ENCODE peak calls at places on chromosomes 4 and X, in four cellular contexts. J, Q, N and T are unnamed samples.

GRCh38 chr4:109560687-109561452 is 824 bp downstream of the MCUB start:
- DNase-seq in N (no peak), Q (peak), J (peak), T (peak)

GRCh38 chr4:74426101-74426500 is 18.8 kb upstream of the AREG start:
- DNase-seq in J (no peak), N (no peak), Q (peak), T (no peak)

GRCh38 chrX:6640727-6641126 is 105.8 kb upstream of the VCX3A start:
- DNase-seq in J (no peak), Q (no peak), N (no peak), T (no peak)

GRCh38 chrX:1126738-1127137 is 85.7 kb downstream of the CRLF2 start:
- DNase-seq in J (no peak), N (no peak), Q (no peak), T (no peak)

GRCh38 chr4:102871772-102872171 is 3.0 kb downstream of the CISD2 start:
- DNase-seq in J (no peak), Q (no peak), N (no peak), T (no peak)

GRCh38 chrX:17944833-17945497 is 83.9 kb upstream of the RAI2 start:
- DNase-seq in N (no peak), J (no peak), Q (no peak), T (no peak)

GRCh38 chr4:182648766-182649165 is 268.4 kb downstream of the DCTD start:
- DNase-seq in Q (no peak), N (no peak), J (no peak), T (no peak)

GRCh38 chr4:118396881-118397666 is 44.3 kb upstream of the PRSS12 start:
- DNase-seq in N (no peak), J (no peak), Q (no peak), T (no peak)

GRCh38 chrX:25028726-25029125 is 13.0 kb upstream of the ARX start:
- DNase-seq in Q (peak), N (no peak), J (no peak), T (peak)

GRCh38 chrX:72052415-72053090 is 79.2 kb downstream of the RTL5 start:
- DNase-seq in J (no peak), N (no peak), Q (no peak), T (no peak)

GRCh38 chrX:39196192-39197102 is 395.2 kb downstream of the MID1IP1 start:
- DNase-seq in N (no peak), Q (peak), J (peak), T (no peak)

GRCh38 chr4:109395694-109396093 is 37.9 kb upstream of the SEC24B start:
- DNase-seq in Q (no peak), N (no peak), J (no peak), T (no peak)

GRCh38 chrX:72021975-72022374 is 109.7 kb downstream of the RTL5 start:
- DNase-seq in N (no peak), Q (no peak), J (no peak), T (no peak)

GRCh38 chr4:105613326-105613725 is 60.9 kb downstream of the ARHGEF38 start:
- DNase-seq in N (no peak), J (no peak), Q (no peak), T (no peak)

GRCh38 chrX:148929686-148930085 is 429.3 kb downstream of the AFF2 start:
- DNase-seq in N (no peak), Q (no peak), J (no peak), T (no peak)

GRCh38 chr4:3401436-3402171 is 40.2 kb upstream of the HGFAC start:
- DNase-seq in Q (peak), N (no peak), J (no peak), T (no peak)

GRCh38 chrX:69489625-69490024 is 14.5 kb upstream of the NALF2 start:
- DNase-seq in J (no peak), Q (no peak), N (no peak), T (no peak)

GRCh38 chrX:71082253-71082652 is 13.4 kb upstream of the FOXO4 start:
- DNase-seq in J (no peak), Q (no peak), N (no peak), T (no peak)

GRCh38 chrX:26664919-26665318 is 448.9 kb downstream of the MAGEB5 start:
- DNase-seq in J (no peak), Q (no peak), N (no peak), T (no peak)

GRCh38 chr4:128709268-128709667 is 100.2 kb upstream of the JADE1 start:
- DNase-seq in J (no peak), Q (no peak), N (no peak), T (no peak)

GRCh38 chr4:114509340-114509739 is 89.3 kb upstream of the UGT8 start:
- DNase-seq in J (no peak), Q (no peak), N (no peak), T (no peak)

GRCh38 chr4:10186228-10187214 is 69.9 kb upstream of the WDR1 start:
- DNase-seq in Q (no peak), N (no peak), J (no peak), T (no peak)

GRCh38 chrX:100248894-100249493 is 161.1 kb downstream of the PCDH19 start:
- DNase-seq in Q (no peak), N (no peak), J (no peak), T (no peak)

DNA sequence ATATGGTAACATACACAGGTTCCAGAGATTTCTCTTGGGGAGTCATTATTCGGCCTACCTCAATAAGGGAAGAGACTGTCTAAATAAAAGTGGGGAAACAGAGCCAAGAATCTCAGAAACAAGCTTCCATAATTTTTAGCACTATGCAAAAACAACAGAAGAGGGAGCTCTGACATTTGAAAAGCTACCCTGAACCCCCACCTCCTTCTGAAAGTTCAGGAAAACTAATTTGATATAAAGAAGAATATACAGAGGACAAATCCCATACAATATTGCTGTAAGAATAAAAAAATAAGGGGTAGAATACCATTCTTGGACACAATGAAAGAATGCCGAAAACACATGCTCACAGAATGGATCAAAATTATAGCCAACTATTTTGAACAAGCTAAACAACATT is 14.3 kb upstream of the ZNF41 start:
- DNase-seq in N (no peak), J (no peak), Q (no peak), T (no peak)
- TF ChIP-seq CTCF in N (peak), J (peak), Q (peak), T (peak)

DNA sequence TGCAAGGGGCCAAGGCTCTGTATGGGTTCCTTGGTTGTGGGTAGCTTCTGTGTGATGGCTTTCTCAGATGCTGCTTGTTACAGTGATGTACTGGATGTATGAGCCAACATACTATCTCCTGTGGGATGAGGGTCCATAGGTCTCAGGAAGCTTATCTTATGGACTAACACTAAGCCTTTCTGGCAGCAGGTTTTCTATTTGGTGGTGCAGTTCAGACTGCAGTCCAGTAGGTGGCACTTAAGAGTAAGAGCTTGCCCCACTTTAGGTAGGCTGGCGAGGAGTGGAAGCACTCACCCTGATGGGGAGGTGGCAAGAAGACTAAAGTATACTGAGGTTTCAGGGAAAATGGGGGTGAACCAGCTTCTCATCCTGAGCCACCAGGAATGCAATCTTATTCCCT is 306.7 kb upstream of the MAOA start:
- DNase-seq in Q (no peak), J (no peak), N (no peak), T (no peak)
- TF ChIP-seq CTCF in Q (peak), J (peak), N (peak), T (peak)

GRCh38 chr4:100184787-100185186 is 5.5 kb downstream of the DDIT4L start:
- DNase-seq in N (no peak), Q (no peak), J (no peak), T (no peak)

GRCh38 chr4:100190643-100191600 is 654 bp upstream of the DDIT4L start:
- DNase-seq in N (no peak), Q (no peak), J (no peak), T (no peak)

GRCh38 chr4:100187781-100188180 is 2.5 kb downstream of the DDIT4L start:
- DNase-seq in J (no peak), Q (no peak), N (no peak), T (no peak)

GRCh38 chr4:100188829-100189228 is 1.4 kb downstream of the DDIT4L start:
- DNase-seq in N (no peak), Q (no peak), J (no peak), T (no peak)

DNA sequence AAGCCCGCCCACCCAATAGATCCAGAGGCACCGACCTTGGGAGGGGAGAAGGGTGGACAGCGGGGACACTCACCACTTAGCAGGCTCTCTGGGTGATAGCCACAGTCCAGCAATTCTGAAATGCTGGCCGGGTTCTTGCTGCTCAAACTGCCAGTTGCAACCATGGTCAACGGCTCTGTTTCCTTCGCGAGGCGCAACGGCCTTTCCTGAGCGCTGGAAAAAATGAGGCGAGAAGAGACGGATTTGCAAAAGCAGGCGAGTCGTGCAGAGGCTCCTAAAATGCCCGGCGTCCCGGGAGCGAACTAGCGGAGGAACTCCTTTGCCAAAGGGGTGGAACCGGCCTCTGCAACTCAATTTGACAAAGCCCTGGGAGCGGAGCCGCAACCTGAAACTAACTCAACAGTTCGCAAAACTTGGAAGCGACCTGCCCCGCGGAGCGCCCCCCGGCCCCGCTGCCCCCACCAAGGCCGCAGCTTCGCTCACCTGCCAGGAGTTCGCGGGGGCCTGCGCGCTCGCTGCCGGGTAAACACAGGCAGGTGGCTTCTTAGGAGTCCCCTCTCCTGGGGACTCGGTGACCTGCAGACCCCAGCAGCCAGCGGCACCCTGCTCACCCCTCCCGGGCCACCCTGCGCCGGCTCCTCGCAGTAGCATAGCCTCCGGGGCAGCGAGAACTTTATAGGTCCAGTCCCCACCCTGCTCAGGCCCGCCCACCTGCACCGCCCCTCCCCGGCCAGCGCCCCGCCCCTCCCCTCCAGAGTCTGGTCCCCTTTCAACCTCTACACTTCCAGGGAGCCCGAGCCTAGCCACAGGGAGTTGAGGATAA is at the start of gene DDIT4L:
- DNase-seq in N (peak), J (no peak), Q (no peak), T (no peak)
- TF ChIP-seq CTCF in N (no peak), J (no peak), Q (no peak), T (no peak)

GRCh38 chr4:6548882-6549230 is 26.1 kb upstream of the MAN2B2 start:
- DNase-seq in N (no peak), J (no peak), Q (no peak), T (no peak)

GRCh38 chr4:6549890-6550620 is 24.9 kb upstream of the MAN2B2 start:
- DNase-seq in Q (no peak), J (no peak), N (no peak), T (no peak)

GRCh38 chr4:6550821-6551220 is 24.2 kb upstream of the MAN2B2 start:
- DNase-seq in N (no peak), Q (no peak), J (no peak), T (no peak)

GRCh38 chr4:6548201-6548881 is 26.6 kb upstream of the MAN2B2 start:
- DNase-seq in Q (no peak), N (no peak), J (no peak), T (no peak)

GRCh38 chr4:6549445-6549844 is 25.5 kb upstream of the MAN2B2 start:
- DNase-seq in J (no peak), N (no peak), Q (no peak), T (no peak)
- TF ChIP-seq CTCF in J (no peak), N (no peak), Q (no peak), T (no peak)

GRCh38 chr4:149265645-149266044 is 550.0 kb downstream of the IQCM start:
- DNase-seq in J (no peak), N (no peak), Q (no peak), T (no peak)

GRCh38 chr4:149269835-149270234 is 545.8 kb downstream of the IQCM start:
- DNase-seq in J (no peak), Q (no peak), N (no peak), T (no peak)

DNA sequence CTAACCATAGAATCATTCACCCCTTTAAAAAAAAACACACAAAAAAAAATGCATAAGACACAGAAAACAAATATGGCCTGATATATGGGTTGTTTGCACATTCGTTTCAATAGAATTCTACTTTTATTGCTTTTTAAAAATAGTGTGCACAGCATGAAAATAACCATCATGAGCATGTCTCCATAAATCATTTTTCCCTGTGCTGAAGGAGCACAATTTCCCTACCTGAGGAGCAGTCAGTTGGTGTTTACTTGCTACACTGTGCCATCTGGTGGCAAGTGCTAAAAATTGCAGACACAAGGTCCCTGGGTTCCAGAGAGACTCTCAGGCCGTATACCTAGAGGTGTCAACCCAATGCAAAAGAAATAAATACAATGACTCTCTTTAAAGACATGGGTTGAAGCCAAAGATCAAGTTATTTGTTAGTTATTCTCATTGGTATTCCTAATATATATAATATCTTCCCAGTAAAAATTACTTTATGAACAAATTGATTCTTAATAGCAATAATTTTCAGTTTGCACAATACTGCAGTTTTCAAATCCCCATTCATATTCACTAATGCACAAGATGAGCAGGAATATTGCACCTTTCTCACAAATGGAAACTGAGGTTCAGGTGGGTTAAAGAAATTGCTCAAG is 551.4 kb downstream of the IQCM start:
- DNase-seq in J (no peak), Q (peak), N (no peak), T (no peak)
- TF ChIP-seq CTCF in J (peak), Q (peak), N (peak), T (peak)

GRCh38 chr4:119627267-119628190 is 1.1 kb downstream of the PDE5A start:
- DNase-seq in J (peak), N (peak), Q (no peak), T (no peak)

GRCh38 chr4:119628281-119629141 is at the start of gene PDE5A:
- DNase-seq in Q (peak), N (peak), J (peak), T (no peak)

GRCh38 chr4:119626420-119626819 is 2.2 kb downstream of the PDE5A start:
- DNase-seq in J (no peak), Q (no peak), N (no peak), T (no peak)

GRCh38 chr4:119626943-119627266 is 1.7 kb downstream of the PDE5A start:
- DNase-seq in J (no peak), N (no peak), Q (no peak), T (no peak)

DNA sequence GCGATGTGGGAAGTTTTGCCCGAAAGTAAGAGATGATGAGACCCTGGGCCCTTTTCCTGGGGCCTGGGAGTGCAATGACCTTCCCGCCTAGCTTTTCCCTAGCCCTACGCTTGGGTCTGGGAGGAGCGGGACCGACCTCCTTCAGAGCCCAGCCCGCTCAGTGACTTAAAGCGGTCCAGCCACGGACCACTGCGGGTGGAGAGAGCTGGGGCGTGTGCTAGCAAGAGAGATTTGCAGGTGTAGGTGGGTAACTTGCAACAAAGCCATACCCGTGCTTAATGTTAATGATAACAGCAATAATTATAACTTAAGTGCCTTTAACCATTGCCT is 503 bp upstream of the PDE5A start:
- DNase-seq in Q (no peak), N (no peak), J (no peak), T (no peak)
- TF ChIP-seq CTCF in Q (no peak), N (no peak), J (no peak), T (no peak)

DNA sequence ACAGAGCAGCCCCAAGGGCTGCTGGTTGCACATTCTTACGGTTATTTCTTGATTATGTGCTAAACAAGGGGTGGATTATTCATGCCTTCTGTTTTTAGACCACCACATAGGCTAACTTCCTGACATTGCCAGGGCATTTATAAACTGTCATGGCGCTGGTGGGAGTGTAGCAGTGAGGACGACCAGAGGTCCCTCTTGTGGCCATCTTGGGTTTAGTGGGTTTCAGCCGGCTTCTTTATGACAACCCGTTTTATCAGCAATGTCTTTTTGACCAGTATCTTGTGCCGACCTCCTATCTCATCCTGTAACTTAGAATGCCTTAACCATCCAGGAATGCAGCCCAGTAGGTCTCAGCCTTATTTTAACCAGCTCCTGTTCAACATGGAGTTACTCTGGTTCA is 212.4 kb upstream of the GRID2 start:
- DNase-seq in Q (no peak), J (no peak), N (no peak), T (no peak)
- TF ChIP-seq CTCF in Q (no peak), J (no peak), N (no peak), T (peak)

GRCh38 chrX:96843566-96843965 is 40.1 kb upstream of the RPA4 start:
- DNase-seq in N (no peak), J (no peak), Q (no peak), T (no peak)
- TF ChIP-seq CTCF in N (peak), J (no peak), Q (peak), T (peak)

GRCh38 chrX:13763489-13763888 is 28.9 kb downstream of the OFD1 start:
- DNase-seq in N (no peak), J (no peak), Q (no peak), T (no peak)

GRCh38 chrX:13761606-13762005 is 27.1 kb downstream of the OFD1 start:
- DNase-seq in N (no peak), J (no peak), Q (no peak), T (no peak)

GRCh38 chrX:13762015-13762414 is 27.5 kb downstream of the OFD1 start:
- DNase-seq in J (no peak), N (no peak), Q (no peak), T (no peak)

GRCh38 chrX:13764284-13764683 is 29.7 kb downstream of the OFD1 start:
- DNase-seq in N (no peak), J (no peak), Q (no peak), T (no peak)

GRCh38 chrX:13764765-13765164 is 30.2 kb downstream of the OFD1 start:
- DNase-seq in J (no peak), Q (no peak), N (no peak), T (no peak)
- TF ChIP-seq CTCF in J (no peak), Q (peak), N (peak), T (peak)

GRCh38 chr4:20544645-20545044 is 155.6 kb upstream of the PACRGL start:
- DNase-seq in N (no peak), J (no peak), Q (peak), T (peak)
- TF ChIP-seq CTCF in N (peak), J (peak), Q (peak), T (peak)